ENCODE peak calls at places on chromosome 1, in eight cellular contexts. One of them, this sample, is unnamed.

GRCh38 chr1:222043444-222044292 is 301.8 kb upstream of the DUSP10 start:
- DNase-seq in neuronal stem cell: no peak
- DNase-seq in OCI-LY7: no peak
- DNase-seq in PC-9: no peak
- DNase-seq in mammary epithelial cell: peak; percentile 79
- DNase-seq in H9: no peak
- DNase-seq in IMR-90: peak; percentile 98
- DNase-seq in GM23248: peak; percentile 93
- DNase-seq in this sample: no peak

GRCh38 chr1:163085904-163086268 is 16.7 kb downstream of the RGS4 start:
- DNase-seq in OCI-LY7: no peak
- DNase-seq in neuronal stem cell: no peak
- DNase-seq in mammary epithelial cell: no peak
- DNase-seq in IMR-90: peak; percentile 59
- DNase-seq in PC-9: no peak
- DNase-seq in GM23248: peak; percentile 77
- DNase-seq in H9: no peak
- DNase-seq in this sample: no peak

GRCh38 chr1:172537827-172538391 is 5.0 kb downstream of the SUCO start:
- DNase-seq in PC-9: no peak
- DNase-seq in neuronal stem cell: peak; percentile 17
- DNase-seq in H9: peak; percentile 32
- DNase-seq in GM23248: peak; percentile 35
- DNase-seq in OCI-LY7: no peak
- DNase-seq in IMR-90: no peak
- DNase-seq in mammary epithelial cell: peak; percentile 42
- DNase-seq in this sample: no peak

GRCh38 chr1:227795732-227796131 is 19.7 kb upstream of the PRSS38 start:
- DNase-seq in IMR-90: no peak
- DNase-seq in GM23248: no peak
- DNase-seq in neuronal stem cell: no peak
- DNase-seq in OCI-LY7: no peak
- DNase-seq in mammary epithelial cell: no peak
- DNase-seq in PC-9: no peak
- DNase-seq in H9: no peak
- DNase-seq in this sample: no peak

GRCh38 chr1:170095976-170096725 is 21.7 kb upstream of the KIFAP3 start:
- DNase-seq in IMR-90: no peak
- DNase-seq in PC-9: no peak
- DNase-seq in OCI-LY7: no peak
- DNase-seq in H9: no peak
- DNase-seq in mammary epithelial cell: no peak
- DNase-seq in neuronal stem cell: no peak
- DNase-seq in GM23248: no peak
- DNase-seq in this sample: no peak

GRCh38 chr1:169634877-169635276 is 5.0 kb upstream of the SELP start:
- DNase-seq in mammary epithelial cell: no peak
- DNase-seq in GM23248: no peak
- DNase-seq in PC-9: no peak
- DNase-seq in IMR-90: no peak
- DNase-seq in H9: no peak
- DNase-seq in OCI-LY7: no peak
- DNase-seq in neuronal stem cell: no peak
- DNase-seq in this sample: no peak

GRCh38 chr1:91884459-91885290 is 1.3 kb downstream of the TGFBR3 start:
- DNase-seq in PC-9: no peak
- DNase-seq in mammary epithelial cell: no peak
- DNase-seq in OCI-LY7: no peak
- DNase-seq in H9: peak; percentile 45
- DNase-seq in GM23248: peak; percentile 64
- DNase-seq in IMR-90: peak; percentile 24
- DNase-seq in neuronal stem cell: peak; percentile 20
- DNase-seq in this sample: peak; percentile 26

GRCh38 chr1:94883688-94884087 is 43.2 kb downstream of the CNN3 start:
- DNase-seq in mammary epithelial cell: no peak
- DNase-seq in H9: no peak
- DNase-seq in IMR-90: peak; percentile 66
- DNase-seq in GM23248: peak; percentile 78
- DNase-seq in PC-9: no peak
- DNase-seq in OCI-LY7: no peak
- DNase-seq in neuronal stem cell: no peak
- DNase-seq in this sample: no peak

GRCh38 chr1:205001101-205001620 is 41.9 kb upstream of the CNTN2 start:
- DNase-seq in neuronal stem cell: no peak
- DNase-seq in GM23248: no peak
- DNase-seq in IMR-90: no peak
- DNase-seq in OCI-LY7: no peak
- DNase-seq in H9: no peak
- DNase-seq in PC-9: no peak
- DNase-seq in mammary epithelial cell: no peak
- DNase-seq in this sample: no peak

GRCh38 chr1:22490309-22490708 is 38.7 kb downstream of the ZBTB40 start:
- DNase-seq in OCI-LY7: no peak
- DNase-seq in H9: peak; percentile 89
- DNase-seq in neuronal stem cell: no peak
- DNase-seq in mammary epithelial cell: no peak
- DNase-seq in IMR-90: no peak
- DNase-seq in PC-9: no peak
- DNase-seq in GM23248: no peak
- DNase-seq in this sample: peak; percentile 40

GRCh38 chr1:234981758-234982157 is 146.9 kb downstream of the TOMM20 start:
- DNase-seq in PC-9: no peak
- DNase-seq in IMR-90: no peak
- DNase-seq in GM23248: no peak
- DNase-seq in neuronal stem cell: no peak
- DNase-seq in OCI-LY7: no peak
- DNase-seq in mammary epithelial cell: no peak
- DNase-seq in H9: no peak
- DNase-seq in this sample: no peak
- H3K4me1 ChIP-seq in PC-9: peaks cover 98% of the 10 kb centered on the region
- H3K4me1 ChIP-seq in IMR-90: peaks cover 48% of the 10 kb centered on the region
- H3K4me1 ChIP-seq in GM23248: peaks cover 70% of the 10 kb centered on the region
- H3K4me1 ChIP-seq in neuronal stem cell: peaks cover 17% of the 10 kb centered on the region
- H3K4me1 ChIP-seq in OCI-LY7: peaks cover 69% of the 10 kb centered on the region
- H3K4me1 ChIP-seq in mammary epithelial cell: peaks cover 47% of the 10 kb centered on the region
- H3K4me1 ChIP-seq in H9: no peaks in the 10 kb centered on the region
- H3K4me1 ChIP-seq in this sample: peaks cover 37% of the 10 kb centered on the region

DNA sequence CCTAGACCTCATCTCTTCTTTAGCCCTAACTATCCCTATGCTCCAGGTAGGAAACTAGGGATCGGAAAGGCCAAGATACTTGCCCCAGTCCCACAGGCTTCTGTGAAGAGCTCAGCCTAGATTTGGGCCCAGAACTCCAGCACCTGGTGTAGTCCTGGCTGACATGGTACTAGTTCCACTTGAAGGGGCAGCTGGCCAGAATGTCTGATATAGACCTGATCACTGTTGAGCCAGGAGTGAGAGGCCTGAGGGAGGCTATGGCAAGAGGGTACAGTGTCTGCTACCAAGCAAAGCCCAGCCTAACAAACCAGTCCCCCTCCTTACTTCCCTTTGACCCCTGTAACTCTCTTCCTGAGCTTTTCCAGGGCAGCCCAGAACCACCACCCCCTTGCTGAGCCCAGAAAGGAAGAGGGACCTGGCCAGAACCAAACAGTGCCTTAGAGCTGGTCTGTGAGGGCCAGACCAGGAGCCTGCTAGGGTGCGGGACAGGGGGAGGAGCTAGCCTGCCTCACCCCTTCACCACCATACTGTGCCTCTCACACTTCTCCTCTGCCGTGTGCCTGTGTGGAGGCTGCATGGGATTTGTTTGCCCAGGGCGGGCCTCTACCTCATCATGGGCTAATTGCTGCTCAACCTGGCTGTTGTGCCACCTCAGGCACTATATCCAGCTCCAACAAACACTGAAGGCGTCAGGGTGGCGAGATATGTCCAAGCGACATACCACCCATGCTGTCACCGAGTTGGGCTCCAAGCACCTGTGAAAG is 10.9 kb downstream of the POMGNT1 start:
- DNase-seq in GM23248: no peak
- DNase-seq in PC-9: no peak
- DNase-seq in mammary epithelial cell: no peak
- DNase-seq in neuronal stem cell: no peak
- DNase-seq in OCI-LY7: no peak
- DNase-seq in H9: no peak
- DNase-seq in IMR-90: no peak
- DNase-seq in this sample: no peak
- H2AFZ ChIP-seq in GM23248: no peak overlapping the region
- H2AFZ ChIP-seq in PC-9: no peak overlapping the region
- H2AFZ ChIP-seq in mammary epithelial cell: no peak overlapping the region
- H2AFZ ChIP-seq in neuronal stem cell: no peak overlapping the region
- H2AFZ ChIP-seq in OCI-LY7: no peak overlapping the region
- H2AFZ ChIP-seq in H9: no peak overlapping the region
- H2AFZ ChIP-seq in IMR-90: peak overlapping the region; percentile 17
- H2AFZ ChIP-seq in this sample: no peak overlapping the region

DNA sequence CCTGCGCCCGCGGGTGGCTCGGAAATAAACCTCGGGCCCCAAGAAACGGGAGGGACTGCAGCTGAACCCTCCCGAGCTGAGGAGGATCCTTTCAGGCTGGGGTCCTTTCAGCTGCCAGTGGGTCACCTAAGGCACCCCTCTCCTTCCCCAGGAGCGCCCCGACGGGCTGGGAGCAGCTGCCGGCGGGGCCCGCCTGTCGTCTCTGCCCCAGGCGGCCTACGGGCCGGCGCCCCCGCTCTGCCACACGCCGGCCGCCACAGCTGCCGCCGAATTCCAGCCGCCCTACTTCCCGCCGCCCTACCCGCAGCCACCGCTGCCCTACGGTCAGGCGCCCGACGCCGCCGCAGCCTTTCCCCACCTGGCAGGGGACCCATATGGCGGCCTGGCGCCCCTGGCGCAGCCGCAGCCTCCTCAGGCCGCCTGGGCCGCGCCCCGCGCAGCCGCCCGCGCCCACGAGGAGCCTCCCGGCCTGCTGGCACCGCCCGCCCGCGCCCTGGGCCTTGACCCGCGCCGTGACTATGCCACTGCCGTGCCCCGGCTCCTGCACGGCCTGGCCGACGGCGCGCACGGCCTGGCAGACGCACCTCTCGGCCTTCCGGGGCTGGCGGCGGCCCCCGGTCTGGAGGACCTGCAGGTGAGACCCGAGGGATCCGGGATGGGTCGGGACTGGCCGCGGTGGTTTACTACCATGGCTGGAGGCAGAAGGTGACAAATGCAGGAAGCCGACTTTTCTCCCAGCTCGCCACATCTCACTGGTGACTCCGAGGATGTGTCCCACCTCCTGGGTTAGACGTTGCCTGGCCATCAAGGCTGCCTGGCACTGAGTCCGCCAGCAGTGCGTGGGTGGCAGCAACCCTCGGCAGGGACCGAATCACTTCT is 901 bp downstream of the TFAP2E start:
- DNase-seq in PC-9: no peak
- DNase-seq in neuronal stem cell: no peak
- DNase-seq in IMR-90: no peak
- DNase-seq in GM23248: no peak
- DNase-seq in mammary epithelial cell: no peak
- DNase-seq in H9: no peak
- DNase-seq in OCI-LY7: no peak
- DNase-seq in this sample: no peak
- H3K4me1 ChIP-seq in PC-9: no peaks in the 10 kb centered on the region
- H3K4me1 ChIP-seq in neuronal stem cell: peaks cover 12% of the 10 kb centered on the region
- H3K4me1 ChIP-seq in IMR-90: peaks cover 1% of the 10 kb centered on the region
- H3K4me1 ChIP-seq in GM23248: peaks cover 13% of the 10 kb centered on the region
- H3K4me1 ChIP-seq in mammary epithelial cell: peaks cover 21% of the 10 kb centered on the region
- H3K4me1 ChIP-seq in H9: peaks cover 2% of the 10 kb centered on the region
- H3K4me1 ChIP-seq in OCI-LY7: peaks cover 18% of the 10 kb centered on the region
- H3K4me1 ChIP-seq in this sample: peaks cover 64% of the 10 kb centered on the region

DNA sequence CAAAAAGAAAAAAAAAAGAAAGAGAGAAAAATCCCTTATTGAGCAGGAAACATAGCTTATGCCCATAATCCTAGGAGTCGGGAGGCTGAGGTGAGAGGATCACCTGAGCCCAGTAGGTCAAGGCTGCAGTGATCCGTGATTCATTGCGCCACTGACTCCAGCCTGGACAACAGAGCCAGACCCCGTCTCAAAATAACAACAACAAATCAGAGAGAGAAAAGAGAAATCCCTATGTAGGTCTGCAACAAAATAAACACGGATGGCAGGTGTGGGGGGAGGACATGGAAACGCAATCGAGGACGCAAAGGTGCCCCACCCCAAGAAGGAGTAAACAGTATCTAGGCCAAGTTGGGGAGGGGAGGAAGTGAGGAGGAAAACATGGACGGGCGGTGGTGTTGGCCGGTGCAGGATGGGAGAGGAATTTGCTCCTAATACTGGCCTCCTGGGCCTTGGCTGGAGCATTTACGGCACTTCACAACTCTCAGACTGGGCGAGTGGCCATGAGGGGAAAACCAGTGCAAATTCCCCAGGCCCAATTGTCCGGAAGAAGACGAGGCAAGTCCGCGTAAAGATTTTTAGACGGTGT is 612 bp upstream of the CHTOP start:
- DNase-seq in PC-9: no peak
- DNase-seq in mammary epithelial cell: no peak
- DNase-seq in IMR-90: no peak
- DNase-seq in GM23248: no peak
- DNase-seq in neuronal stem cell: no peak
- DNase-seq in H9: no peak
- DNase-seq in OCI-LY7: no peak
- DNase-seq in this sample: no peak
- H2AFZ ChIP-seq in PC-9: no peak overlapping the region
- H2AFZ ChIP-seq in mammary epithelial cell: peak overlapping the region; percentile 46
- H2AFZ ChIP-seq in IMR-90: peak overlapping the region; percentile 93
- H2AFZ ChIP-seq in GM23248: peak overlapping the region; percentile 55
- H2AFZ ChIP-seq in neuronal stem cell: peak overlapping the region; percentile 78
- H2AFZ ChIP-seq in H9: no peak overlapping the region
- H2AFZ ChIP-seq in OCI-LY7: no peak overlapping the region
- H2AFZ ChIP-seq in this sample: peak overlapping the region; percentile 4